ENCODE peak calls at places on chromosomes 16 and 17, in four cellular contexts. C is Panc1, Y is HepG2, M is K562. E is an unnamed sample.
A peak's percentile ranks its signal among the peaks of the same experiment; 100 is the strongest.

GRCh38 chr17:79087428-79088143 is 13.0 kb downstream of the ENGASE start:
- DNase-seq in C (no peak), M (peak; percentile 73), Y (peak; percentile 41), E (peak; percentile 31)

GRCh38 chr16:86791287-86792074 is 213.1 kb downstream of the FOXL1 start:
- DNase-seq in M (no peak), C (no peak), Y (no peak), E (no peak)

GRCh38 chr17:6713130-6713917 is at the start of gene SLC13A5:
- DNase-seq in M (peak; percentile 59), C (no peak), Y (peak; percentile 87), E (no peak)

GRCh38 chr17:45973943-45974859 is 24.8 kb upstream of the STH start:
- DNase-seq in M (no peak), C (no peak), Y (no peak), E (no peak)

GRCh38 chr17:61754124-61754523 is 109.2 kb downstream of the BRIP1 start:
- DNase-seq in C (no peak), M (no peak), Y (no peak), E (no peak)

GRCh38 chr17:12622726-12623125 is 43.0 kb upstream of the MYOCD start:
- DNase-seq in M (no peak), C (no peak), Y (no peak), E (no peak)

GRCh38 chr16:56609463-56609921 is 1.1 kb downstream of the MT2A start:
- DNase-seq in M (no peak), Y (peak; percentile 75), C (no peak), E (peak; percentile 41)

GRCh38 chr16:69089091-69089912 is 16.2 kb upstream of the HAS3 start:
- DNase-seq in M (peak; percentile 68), C (no peak), Y (peak; percentile 72), E (no peak)

GRCh38 chr17:7880076-7880868 is 8.3 kb upstream of the CHD3 start:
- DNase-seq in Y (no peak), C (no peak), M (peak; percentile 25), E (no peak)

GRCh38 chr17:75983501-75984181 is 4.6 kb downstream of the TEN1 start:
- DNase-seq in C (no peak), Y (no peak), M (peak; percentile 69), E (no peak)

GRCh38 chr17:17079761-17080160 is 37.5 kb downstream of the MPRIP start:
- DNase-seq in M (no peak), Y (no peak), C (no peak), E (no peak)

GRCh38 chr17:596763-597644 is 117.6 kb downstream of the VPS53 start:
- DNase-seq in Y (no peak), C (no peak), M (no peak), E (peak; percentile 75)

GRCh38 chr16:67233596-67233995 is 6.7 kb downstream of the TMEM208 start:
- DNase-seq in C (no peak), Y (no peak), M (no peak), E (no peak)

GRCh38 chr17:4559139-4559791 is 1.1 kb downstream of the GGT6 start:
- DNase-seq in Y (no peak), C (no peak), M (no peak), E (no peak)

GRCh38 chr16:1791256-1791942 is 2.1 kb downstream of the IGFALS start:
- DNase-seq in Y (no peak), C (no peak), M (no peak), E (no peak)

GRCh38 chr16:12406840-12407690 is 396.6 kb downstream of the CPPED1 start:
- DNase-seq in Y (peak; percentile 84), C (peak; percentile 4), M (no peak), E (no peak)

GRCh38 chr17:55607736-55608341 is 96.6 kb upstream of the SMIM36 start:
- DNase-seq in C (no peak), Y (no peak), M (no peak), E (no peak)

GRCh38 chr16:59192551-59193199 is 458.6 kb upstream of the GOT2 start:
- DNase-seq in C (no peak), M (no peak), Y (peak; percentile 42), E (no peak)

GRCh38 chr16:71214771-71215381 is 15.6 kb downstream of the HYDIN start:
- DNase-seq in Y (peak; percentile 17), C (no peak), M (no peak), E (peak; percentile 4)

GRCh38 chr17:58277107-58277506 is 3.6 kb downstream of the MPO start:
- DNase-seq in C (no peak), Y (no peak), M (peak; percentile 63), E (peak; percentile 18)

GRCh38 chr17:50682938-50683337 is 24.8 kb downstream of the ANKRD40 start:
- DNase-seq in C (no peak), Y (no peak), M (no peak), E (no peak)

GRCh38 chr16:72989203-72989991 is 58.5 kb downstream of the ZFHX3 start:
- DNase-seq in C (no peak), Y (no peak), M (no peak), E (peak; percentile 40)

GRCh38 chr17:67128700-67129099 is 84.3 kb downstream of the CACNG1 start:
- DNase-seq in C (no peak), Y (no peak), M (no peak), E (no peak)

GRCh38 chr17:32755045-32755805 is 121.7 kb downstream of the MYO1D start:
- DNase-seq in Y (peak; percentile 69), M (peak; percentile 54), C (peak; percentile 28), E (peak; percentile 52)

GRCh38 chr17:65345261-65346060 is 208.3 kb downstream of the RGS9 start:
- DNase-seq in Y (no peak), M (no peak), C (no peak), E (no peak)

GRCh38 chr16:78388920-78389564 is 289.6 kb downstream of the WWOX start:
- DNase-seq in Y (no peak), M (peak; percentile 19), C (no peak), E (no peak)
- TF ChIP-seq TCF7L2 in Y (no peak), M (no peak), C (no peak), E (no peak)

GRCh38 chr17:37060966-37061365 is 112.2 kb downstream of the AATF start:
- DNase-seq in C (no peak), Y (no peak), M (no peak), E (no peak)
- TF ChIP-seq TCF7L2 in C (no peak), Y (no peak), M (no peak), E (no peak)

GRCh38 chr17:31754239-31754945 is 104.7 kb downstream of the COPRS start:
- DNase-seq in Y (peak; percentile 48), M (no peak), C (no peak), E (peak; percentile 16)
- TF ChIP-seq TCF7L2 in Y (no peak), M (no peak), C (no peak), E (no peak)

GRCh38 chr16:75218256-75219076 is at the start of gene CTRB1:
- DNase-seq in Y (no peak), M (no peak), C (no peak), E (no peak)
- TF ChIP-seq TCF7L2 in Y (no peak), M (no peak), C (no peak), E (no peak)

DNA sequence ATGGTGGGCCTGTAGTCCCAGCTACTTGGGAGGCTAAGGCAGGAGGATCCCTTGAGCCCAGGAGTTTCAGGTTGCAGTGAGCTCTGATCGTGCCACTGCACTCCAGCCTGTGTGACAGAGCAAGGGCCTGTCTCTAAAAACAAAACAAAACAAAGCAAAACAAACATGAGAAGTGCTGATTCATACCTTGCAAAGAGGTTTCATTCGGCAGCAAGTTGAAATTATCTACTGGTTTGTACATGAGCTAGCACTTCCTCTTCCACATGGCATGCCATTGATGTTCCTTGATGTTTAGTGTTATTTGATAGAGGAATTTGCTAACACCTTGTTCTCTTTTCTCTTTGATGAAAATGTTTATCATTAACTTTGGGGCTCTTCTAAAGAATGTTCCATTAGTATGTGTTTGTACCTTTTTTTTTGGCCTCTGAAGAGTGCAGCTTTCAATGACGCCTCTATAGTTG is 50.6 kb downstream of the SPECC1 start:
- DNase-seq in Y (peak; percentile 39), C (peak; percentile 77), M (no peak), E (no peak)
- TF ChIP-seq TCF7L2 in Y (no peak), C (no peak), M (no peak), E (no peak)

DNA sequence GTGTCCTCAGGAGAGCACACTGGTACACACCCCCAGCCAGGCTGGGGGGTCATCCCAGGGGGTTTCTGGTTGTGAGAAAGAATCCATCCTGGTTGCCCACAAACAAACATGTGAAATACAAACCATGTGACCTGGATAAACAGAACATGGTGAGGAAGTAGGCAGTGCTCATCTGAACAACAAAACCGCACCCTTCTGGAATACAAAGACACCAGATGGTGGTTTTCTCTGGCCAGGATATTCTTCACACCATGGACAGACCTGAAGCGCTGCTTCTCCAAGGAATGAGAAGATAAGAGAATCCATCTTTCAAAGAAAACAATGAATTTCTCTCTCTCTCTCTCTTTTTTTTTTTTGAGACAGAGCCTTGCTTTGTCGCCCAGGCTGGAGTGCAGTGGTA is 302.3 kb downstream of the SLC39A11 start:
- DNase-seq in C (no peak), M (no peak), Y (no peak), E (no peak)
- TF ChIP-seq TCF7L2 in C (no peak), M (no peak), Y (no peak), E (no peak)

GRCh38 chr17:44912763-44913544 is 2.3 kb downstream of the GFAP start:
- DNase-seq in C (no peak), M (no peak), Y (no peak), E (no peak)

GRCh38 chr17:44913676-44914075 is 1.6 kb downstream of the GFAP start:
- DNase-seq in Y (no peak), M (peak; percentile 53), C (no peak), E (no peak)

GRCh38 chr17:44914698-44915271 is 515 bp downstream of the GFAP start:
- DNase-seq in C (no peak), M (no peak), Y (no peak), E (no peak)

GRCh38 chr17:44915321-44915726 is at the start of gene GFAP:
- DNase-seq in C (no peak), M (no peak), Y (no peak), E (no peak)

GRCh38 chr17:44914148-44914547 is 1.2 kb downstream of the GFAP start:
- DNase-seq in C (no peak), M (peak; percentile 55), Y (no peak), E (no peak)
- TF ChIP-seq TCF7L2 in C (no peak), M (no peak), Y (no peak), E (no peak)

E was measured in HCT116.